ENCODE peak calls at places on chromosomes 13 and 19, in nine cellular contexts. K is OCI-LY7; E is endothelial cell; H is ovary; C is HFFc6; V is CD4-positive, alpha-beta T cell; O is heart right ventricle; T is astrocyte of the spinal cord; A is cardiac fibroblast. D is an unnamed sample.

GRCh38 chr19:11013771-11014170 is 52.9 kb downstream of the SMARCA4 start:
- DNase-seq in K (no peak), V (no peak), O (no peak), H (no peak), C (no peak), A (no peak), E (no peak), T (no peak), D (no peak)

GRCh38 chr19:7756258-7756657 is 6.8 kb upstream of the CLEC4M start:
- DNase-seq in K (no peak), A (no peak), H (no peak), E (no peak), V (no peak), T (no peak), C (no peak), O (no peak), D (no peak)

GRCh38 chr19:7547153-7547552 is 11.6 kb downstream of the PNPLA6 start:
- DNase-seq in V (no peak), K (no peak), H (no peak), T (no peak), O (no peak), E (no peak), C (no peak), A (no peak), D (no peak)

GRCh38 chr13:72716776-72717175 is 10.7 kb downstream of the MZT1 start:
- DNase-seq in O (no peak), V (no peak), H (no peak), C (no peak), A (peak; percentile 32), E (no peak), K (no peak), T (no peak), D (no peak)

GRCh38 chr19:10501971-10502523 is 1.1 kb downstream of the KEAP1 start:
- DNase-seq in E (peak; percentile 39), O (peak; percentile 81), C (no peak), K (peak; percentile 59), H (peak; percentile 77), A (peak; percentile 59), T (peak; percentile 35), V (peak; percentile 14), D (peak; percentile 56)

GRCh38 chr13:92461831-92462230 is 764.8 kb upstream of the GPC6 start:
- DNase-seq in A (no peak), V (no peak), H (no peak), O (no peak), T (no peak), K (no peak), E (no peak), C (no peak), D (no peak)

GRCh38 chr13:54676526-54677113 is 1648.0 kb downstream of the OLFM4 start:
- DNase-seq in V (no peak), O (no peak), A (no peak), E (no peak), K (no peak), T (no peak), H (no peak), C (no peak), D (no peak)

GRCh38 chr13:85619321-85619720 is 179.9 kb downstream of the SLITRK6 start:
- DNase-seq in K (no peak), V (no peak), T (no peak), E (no peak), H (no peak), C (no peak), A (no peak), O (no peak), D (no peak)

GRCh38 chr13:41008349-41008980 is 10.7 kb downstream of the ELF1 start:
- DNase-seq in K (no peak), C (peak; percentile 54), V (no peak), H (no peak), O (no peak), T (peak; percentile 72), E (no peak), A (peak; percentile 54), D (no peak)

GRCh38 chr13:89003656-89004055 is 1332.5 kb downstream of the SLITRK5 start:
- DNase-seq in K (no peak), O (no peak), H (no peak), E (no peak), T (no peak), V (no peak), C (no peak), A (no peak), D (no peak)

GRCh38 chr19:55605637-55606470 is at the start of gene ZNF865:
- DNase-seq in K (peak; percentile 80), E (peak; percentile 71), O (peak; percentile 82), A (peak; percentile 91), T (peak; percentile 87), C (peak; percentile 75), H (peak; percentile 83), V (peak; percentile 60), D (peak; percentile 77)
- TF ChIP-seq CTCF in K (peak; percentile 88), E (no peak), O (peak; percentile 72), A (peak; percentile 92), T (peak; percentile 88), C (peak; percentile 80), H (peak; percentile 60), V (peak; percentile 73), D (peak; percentile 32)

GRCh38 chr19:13077233-13077632 is 25.4 kb downstream of the LYL1 start:
- DNase-seq in V (no peak), A (no peak), T (no peak), C (no peak), E (no peak), K (no peak), O (no peak), H (no peak), D (peak; percentile 46)

GRCh38 chr19:13076320-13076719 is 26.3 kb downstream of the LYL1 start:
- DNase-seq in E (no peak), K (no peak), O (no peak), C (no peak), A (no peak), T (no peak), V (no peak), H (no peak), D (no peak)

GRCh38 chr19:13076787-13077186 is 25.9 kb downstream of the LYL1 start:
- DNase-seq in A (no peak), C (no peak), O (no peak), E (no peak), H (no peak), K (no peak), V (no peak), T (no peak), D (no peak)

GRCh38 chr19:13079542-13079986 is 23.1 kb downstream of the LYL1 start:
- DNase-seq in A (peak; percentile 64), C (no peak), V (no peak), O (no peak), E (no peak), H (peak; percentile 87), T (peak; percentile 76), K (no peak), D (peak; percentile 50)

DNA sequence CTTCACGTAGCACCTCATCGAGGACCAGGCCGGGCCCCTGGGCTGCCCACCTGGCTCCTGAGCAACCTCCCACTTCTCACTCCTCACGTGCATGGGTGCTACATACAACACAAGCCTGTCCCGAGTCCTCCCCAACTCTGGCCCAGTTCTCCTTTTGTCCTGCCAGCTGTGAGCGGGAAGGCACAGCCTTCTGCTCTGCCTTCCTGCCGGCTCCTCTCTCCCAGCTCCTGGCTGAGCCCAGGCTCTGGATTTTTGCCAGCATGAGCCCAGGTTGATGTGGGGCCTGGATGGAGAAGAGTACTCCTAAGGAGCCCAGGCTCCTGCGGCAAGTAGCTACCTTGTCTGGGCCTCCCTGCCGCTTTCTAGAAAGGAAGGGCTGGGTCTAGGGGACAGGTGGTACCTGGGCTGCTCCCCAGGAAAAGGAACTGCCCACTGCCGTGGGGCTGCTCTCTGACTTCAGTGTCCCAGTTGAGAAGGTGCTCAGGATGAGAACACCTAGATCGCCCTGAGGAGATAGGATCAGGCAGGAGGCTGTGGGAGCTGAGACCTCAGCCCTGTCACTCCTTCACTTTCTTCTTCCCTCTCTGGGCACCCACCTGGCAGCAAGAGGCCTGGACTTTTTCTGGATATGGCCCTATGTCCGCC is 23.6 kb downstream of the LYL1 start:
- DNase-seq in A (no peak), C (no peak), V (no peak), E (no peak), H (peak; percentile 69), K (no peak), T (no peak), O (no peak), D (no peak)
- TF ChIP-seq CTCF in A (no peak), C (no peak), V (no peak), E (no peak), H (no peak), K (no peak), T (no peak), O (no peak), D (no peak)

GRCh38 chr13:39215971-39216370 is 177.7 kb downstream of the NHLRC3 start:
- DNase-seq in V (no peak), O (no peak), K (no peak), A (no peak), C (no peak), H (no peak), T (no peak), E (no peak), D (no peak)

GRCh38 chr13:39209731-39210633 is 171.7 kb downstream of the NHLRC3 start:
- DNase-seq in E (no peak), O (no peak), T (no peak), H (no peak), C (no peak), A (peak; percentile 13), V (no peak), K (no peak), D (no peak)

GRCh38 chr13:39210961-39211534 is 172.8 kb downstream of the NHLRC3 start:
- DNase-seq in T (no peak), H (no peak), K (no peak), V (no peak), A (no peak), E (no peak), C (peak; percentile 37), O (no peak), D (no peak)
- TF ChIP-seq CTCF in T (no peak), H (no peak), K (peak; percentile 44), V (no peak), A (peak; percentile 22), E (no peak), C (no peak), O (no peak), D (no peak)

GRCh38 chr19:13428352-13428751 is 77.9 kb downstream of the CACNA1A start:
- DNase-seq in O (no peak), V (no peak), E (peak; percentile 32), C (peak; percentile 1), H (no peak), K (peak; percentile 41), A (peak; percentile 44), T (no peak), D (peak; percentile 44)
- TF ChIP-seq CTCF in O (peak; percentile 50), V (peak; percentile 48), E (peak; percentile 78), C (peak; percentile 87), H (no peak), K (peak; percentile 83), A (peak; percentile 73), T (peak; percentile 69), D (peak; percentile 81)

DNA sequence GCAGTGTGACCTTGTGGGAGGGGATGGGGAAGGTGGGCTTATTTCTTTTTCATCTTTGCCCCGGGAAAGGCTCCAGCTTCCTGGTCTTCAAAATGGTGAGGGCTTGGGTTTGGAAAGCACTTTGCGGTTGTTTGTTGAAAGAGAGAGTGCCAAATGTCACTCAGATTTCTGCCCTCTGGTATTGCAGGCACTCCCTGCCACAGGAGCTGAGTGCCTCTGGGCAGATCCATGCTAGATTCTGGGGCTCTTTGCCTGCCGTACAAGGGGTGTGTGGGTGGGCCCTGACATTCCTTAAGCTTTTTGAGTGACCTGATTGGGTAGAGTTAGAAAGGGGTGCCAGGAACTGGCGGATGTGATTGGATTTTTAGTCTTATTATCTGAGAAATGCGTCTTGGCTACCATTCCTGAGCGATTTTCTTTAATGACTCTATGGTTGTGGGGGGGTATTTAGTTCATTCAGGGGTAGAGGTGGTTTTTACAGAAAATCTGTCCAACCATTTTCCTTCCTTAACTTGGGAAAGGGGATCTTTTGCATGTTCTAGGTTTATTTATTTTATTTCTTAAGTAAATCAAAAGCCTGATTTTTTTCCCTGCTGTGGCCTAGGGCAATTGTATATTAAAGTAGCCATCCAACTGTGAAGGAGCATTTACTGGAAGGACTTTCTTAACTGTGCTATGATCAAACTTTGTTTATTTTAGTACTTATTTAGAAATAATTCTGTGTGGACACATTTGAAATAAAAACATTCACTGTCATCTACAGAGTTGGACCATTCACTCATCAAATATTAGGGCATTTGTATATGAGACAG is 3.2 kb downstream of the ARHGAP35 start:
- DNase-seq in H (no peak), T (peak; percentile 59), K (no peak), C (peak; percentile 55), O (no peak), V (no peak), E (no peak), A (peak; percentile 86), D (no peak)
- TF ChIP-seq CTCF in H (no peak), T (no peak), K (no peak), C (no peak), O (no peak), V (no peak), E (no peak), A (no peak), D (no peak)

D was measured in glutamatergic neuron.